ENCODE peak calls at places on chromosome 20, in five cellular contexts. E, S, X, F and I are unnamed samples.

GRCh38 chr20:24236204-24236603 is 233.2 kb upstream of the SYNDIG1 start:
- DNase-seq in X (no peak), S (no peak), E (no peak), F (no peak), I (no peak)

GRCh38 chr20:48339986-48340884 is 487.6 kb downstream of the PREX1 start:
- DNase-seq in F (no peak), S (no peak), X (no peak), E (no peak), I (peak)

GRCh38 chr20:1894951-1895673 is at the start of gene SIRPA:
- DNase-seq in S (no peak), X (no peak), E (peak), F (peak), I (peak)

GRCh38 chr20:23187759-23188158 is 101.6 kb upstream of the CD93 start:
- DNase-seq in S (no peak), X (no peak), F (no peak), E (no peak), I (no peak)

GRCh38 chr20:44544178-44544719 is 22.4 kb upstream of the SERINC3 start:
- DNase-seq in X (no peak), E (no peak), S (no peak), F (no peak), I (no peak)

GRCh38 chr20:43914286-43914685 is 366 bp upstream of the TOX2 start:
- DNase-seq in X (no peak), F (peak), S (no peak), E (no peak), I (no peak)

GRCh38 chr20:47392015-47392720 is 35.7 kb upstream of the ZMYND8 start:
- DNase-seq in E (peak), F (peak), X (no peak), S (peak), I (peak)

GRCh38 chr20:7285918-7286556 is 518.6 kb downstream of the BMP2 start:
- DNase-seq in S (peak), X (peak), E (peak), F (peak), I (peak)

GRCh38 chr20:11195899-11196558 is 522.2 kb upstream of the JAG1 start:
- DNase-seq in S (no peak), X (no peak), F (peak), E (no peak), I (no peak)

GRCh38 chr20:48681201-48681881 is 146.5 kb downstream of the PREX1 start:
- DNase-seq in S (no peak), X (no peak), E (no peak), F (no peak), I (no peak)

GRCh38 chr20:59873409-59873808 is 60.0 kb downstream of the SYCP2 start:
- DNase-seq in F (no peak), X (no peak), S (no peak), E (no peak), I (no peak)

GRCh38 chr20:6975326-6975725 is 207.8 kb downstream of the BMP2 start:
- DNase-seq in F (peak), S (no peak), E (no peak), X (no peak), I (no peak)

GRCh38 chr20:38325905-38326304 is 20.4 kb upstream of the LBP start:
- DNase-seq in E (no peak), F (no peak), S (no peak), X (no peak), I (no peak)

GRCh38 chr20:10731190-10731955 is 57.6 kb upstream of the JAG1 start:
- DNase-seq in X (no peak), F (peak), S (no peak), E (no peak), I (no peak)

GRCh38 chr20:49594143-49594928 is 26.4 kb upstream of the PTGIS start:
- DNase-seq in F (peak), S (no peak), X (no peak), E (no peak), I (no peak)

DNA sequence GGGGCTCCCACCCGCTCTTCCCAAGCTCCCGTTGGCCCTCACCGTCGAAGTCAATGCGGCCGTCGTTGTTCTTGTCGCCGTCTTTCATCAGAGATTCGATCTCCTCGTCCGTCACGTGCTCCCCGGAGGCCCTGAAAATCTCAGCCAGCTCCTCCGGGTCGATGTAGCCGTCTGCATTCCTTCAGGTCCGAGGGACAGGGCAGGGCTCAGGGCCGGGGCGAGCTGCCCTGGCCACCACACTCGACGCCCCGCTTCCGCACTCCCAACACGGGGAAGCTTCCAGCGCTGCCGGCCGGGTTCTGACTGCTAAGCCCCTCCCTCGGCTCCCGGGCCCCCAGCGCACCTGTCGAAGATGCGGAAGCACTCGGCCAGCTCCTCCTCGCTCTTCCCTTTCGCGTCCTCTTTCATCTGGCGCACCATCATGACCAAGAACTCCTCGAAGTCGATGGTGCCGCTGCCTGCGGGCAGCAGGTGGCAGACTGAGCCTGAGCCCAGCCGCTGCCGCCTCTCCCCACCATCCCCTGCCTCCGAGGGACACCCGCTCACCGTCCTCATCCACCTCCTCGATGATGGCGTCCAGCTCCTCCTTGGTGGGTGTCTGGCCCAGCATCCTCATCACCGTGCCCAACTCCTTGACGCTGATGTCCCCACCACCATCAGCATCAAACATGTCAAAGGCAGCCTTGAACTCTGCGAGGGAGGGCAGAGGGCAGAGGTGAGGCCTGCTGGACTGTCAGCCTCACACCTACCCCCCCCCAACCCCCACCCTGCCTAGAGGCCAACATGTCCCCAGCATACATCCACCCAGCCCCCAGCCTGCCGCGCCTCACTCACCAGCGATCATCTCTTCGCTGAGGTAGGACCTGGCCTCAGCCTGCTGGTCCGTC is 2.9 kb downstream of the TNNC2 start:
- DNase-seq in S (peak), X (no peak), E (peak), F (peak), I (peak)
- TF ChIP-seq CTCF in S (peak), X (no peak), E (peak), F (peak), I (no peak)

GRCh38 chr20:19564261-19564660 is 193.8 kb upstream of the RIN2 start:
- DNase-seq in X (no peak), S (no peak), F (no peak), E (no peak), I (no peak)
- TF ChIP-seq CTCF in X (no peak), S (no peak), F (no peak), E (no peak), I (no peak)

GRCh38 chr20:836188-836587 is 2.7 kb downstream of the FAM110A start:
- DNase-seq in F (no peak), X (no peak), S (no peak), E (no peak), I (no peak)
- TF ChIP-seq CTCF in F (no peak), X (no peak), S (no peak), E (no peak), I (no peak)

DNA sequence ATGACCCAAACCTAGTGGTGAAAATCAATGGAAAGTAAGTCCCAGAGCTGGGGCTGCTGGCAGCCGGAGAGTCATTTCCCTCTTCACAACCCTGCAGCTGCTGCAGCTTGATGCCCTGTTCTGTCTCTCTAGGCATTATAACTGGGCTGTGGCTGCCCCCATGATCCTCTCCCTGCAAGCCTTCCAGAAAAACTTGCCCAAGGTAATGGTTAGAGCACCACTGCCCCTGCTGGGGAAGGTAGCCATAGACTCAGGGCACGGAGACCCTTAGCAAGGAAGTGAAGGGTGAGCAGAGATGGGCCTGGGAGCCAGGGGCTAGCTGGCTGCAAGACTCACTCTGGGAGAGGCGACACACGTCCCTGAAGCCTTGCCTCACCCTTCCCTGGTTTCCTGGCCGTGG is 12.0 kb downstream of the LPIN3 start:
- DNase-seq in X (no peak), F (no peak), E (no peak), S (no peak), I (no peak)
- TF ChIP-seq CTCF in X (no peak), F (no peak), E (no peak), S (peak), I (no peak)

DNA sequence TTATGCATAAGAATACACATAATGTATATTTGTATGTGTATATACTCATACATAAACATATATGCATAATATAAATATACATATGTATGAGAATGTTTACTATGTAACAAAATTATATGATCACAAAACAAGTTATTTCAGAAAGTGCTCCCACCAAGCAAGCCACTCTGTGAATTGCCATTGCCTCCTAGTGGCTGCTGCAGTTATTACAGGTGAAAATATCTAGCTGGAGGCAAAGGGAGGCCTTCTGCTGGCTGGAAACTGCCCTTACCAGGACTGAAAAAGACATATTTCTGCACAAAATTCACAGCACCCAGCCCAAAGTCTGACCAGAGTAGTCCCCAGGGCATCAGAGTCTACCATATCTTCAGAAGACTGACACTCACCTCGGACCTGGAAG is 14.4 kb upstream of the ADAM33 start:
- DNase-seq in X (no peak), E (no peak), S (no peak), F (peak), I (no peak)
- TF ChIP-seq CTCF in X (no peak), E (no peak), S (peak), F (peak), I (no peak)

DNA sequence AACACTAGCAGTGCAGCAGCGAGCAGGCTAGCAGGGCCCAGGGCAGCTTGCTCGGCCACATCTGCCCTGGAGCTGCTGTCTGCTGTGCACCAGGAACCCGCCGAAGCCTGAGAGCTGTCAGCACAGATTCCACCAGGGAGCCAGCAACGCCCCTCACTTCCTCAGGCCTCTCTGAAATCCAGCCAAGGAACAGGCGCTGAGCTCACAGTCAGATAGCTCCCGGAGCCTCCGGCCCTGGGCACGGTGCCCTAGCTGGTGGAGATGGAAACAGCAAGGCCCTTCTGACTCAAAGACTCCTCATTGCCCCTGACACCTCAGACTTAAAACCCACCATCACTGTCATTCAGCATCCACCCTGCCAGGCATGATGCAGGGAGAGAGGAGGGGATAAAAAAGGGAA is 839.4 kb downstream of the MAFB start:
- DNase-seq in E (no peak), S (no peak), X (peak), F (peak), I (no peak)
- TF ChIP-seq CTCF in E (no peak), S (no peak), X (no peak), F (no peak), I (no peak)

GRCh38 chr20:9172908-9173307 is 104.0 kb downstream of the PLCB4 start:
- DNase-seq in F (peak), S (no peak), X (no peak), E (no peak), I (no peak)
- TF ChIP-seq CTCF in F (peak), S (no peak), X (no peak), E (no peak), I (no peak)

GRCh38 chr20:62128499-62128898 is 6.2 kb downstream of the LSM14B start:
- DNase-seq in X (no peak), S (no peak), E (no peak), F (no peak), I (no peak)

GRCh38 chr20:62126141-62126540 is 3.9 kb downstream of the LSM14B start:
- DNase-seq in E (no peak), X (no peak), F (no peak), S (no peak), I (no peak)

GRCh38 chr20:62129731-62130531 is 7.7 kb downstream of the LSM14B start:
- DNase-seq in F (no peak), X (no peak), E (no peak), S (peak), I (no peak)

GRCh38 chr20:62131560-62132320 is 9.5 kb downstream of the LSM14B start:
- DNase-seq in E (no peak), F (no peak), S (no peak), X (no peak), I (no peak)

DNA sequence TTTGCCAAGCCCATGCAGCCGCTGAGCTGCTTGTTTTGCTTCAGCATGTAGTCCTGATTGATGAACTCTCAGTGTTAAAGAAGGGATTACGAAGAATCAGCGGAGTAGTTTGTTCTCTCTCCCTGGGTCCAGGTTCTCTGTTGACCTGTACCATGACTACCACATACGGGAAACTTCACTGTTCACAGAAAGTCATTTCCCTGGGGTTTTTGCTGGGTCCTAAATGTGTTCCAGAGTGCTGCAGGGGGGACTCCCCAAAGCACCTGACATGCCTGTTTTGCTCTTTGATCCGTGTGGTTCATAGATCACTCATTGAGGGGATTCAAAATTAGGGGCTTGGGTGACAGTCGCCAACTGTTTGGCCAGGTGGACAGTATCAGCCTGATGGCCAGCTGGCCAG is 5.5 kb downstream of the LSM14B start:
- DNase-seq in F (no peak), E (no peak), X (no peak), S (no peak), I (no peak)
- TF ChIP-seq CTCF in F (no peak), E (no peak), X (no peak), S (no peak), I (no peak)

DNA sequence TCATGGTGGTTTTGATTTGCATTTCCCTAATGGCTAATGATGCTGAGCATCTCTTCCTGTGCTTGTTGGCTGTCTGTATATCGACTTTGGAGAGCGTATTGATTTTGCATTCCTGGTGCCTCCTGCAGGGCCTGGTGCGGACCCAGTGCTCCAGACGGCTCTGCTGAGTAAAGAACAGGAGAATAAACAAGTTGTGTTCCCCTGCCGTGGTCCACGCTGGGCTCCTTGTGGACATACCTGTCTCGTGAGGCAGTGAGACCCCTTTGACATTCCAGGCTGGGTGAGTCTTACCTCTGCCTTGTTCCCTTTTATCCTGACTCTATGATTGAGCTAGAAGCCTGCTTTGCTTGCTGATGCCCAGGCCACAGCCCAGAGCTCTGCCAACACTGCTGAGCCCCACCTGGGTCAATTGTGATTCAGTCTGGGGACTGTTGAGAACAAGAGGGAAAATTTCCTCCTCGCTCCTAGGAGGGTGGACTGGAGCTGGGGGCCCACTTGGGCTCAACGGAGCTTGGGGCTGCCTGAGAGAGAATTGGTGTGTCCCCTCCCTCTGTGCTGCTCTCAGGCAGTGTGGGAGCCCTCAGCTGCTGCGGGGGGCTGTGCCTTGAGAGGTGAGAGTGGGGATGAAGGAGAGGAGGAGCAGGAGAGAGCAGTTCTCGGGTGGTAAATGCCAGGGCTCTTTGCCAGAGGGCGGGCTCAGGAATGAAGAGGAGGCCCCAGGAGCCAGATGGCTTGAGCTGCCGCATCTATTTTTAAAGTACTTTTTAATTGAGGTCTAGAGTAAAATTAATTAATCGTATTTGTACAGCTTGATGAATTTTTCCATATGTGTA is 43.7 kb upstream of the PMEPA1 start:
- DNase-seq in S (no peak), F (no peak), E (no peak), X (no peak), I (no peak)
- TF ChIP-seq CTCF in S (no peak), F (no peak), E (no peak), X (no peak), I (no peak)

DNA sequence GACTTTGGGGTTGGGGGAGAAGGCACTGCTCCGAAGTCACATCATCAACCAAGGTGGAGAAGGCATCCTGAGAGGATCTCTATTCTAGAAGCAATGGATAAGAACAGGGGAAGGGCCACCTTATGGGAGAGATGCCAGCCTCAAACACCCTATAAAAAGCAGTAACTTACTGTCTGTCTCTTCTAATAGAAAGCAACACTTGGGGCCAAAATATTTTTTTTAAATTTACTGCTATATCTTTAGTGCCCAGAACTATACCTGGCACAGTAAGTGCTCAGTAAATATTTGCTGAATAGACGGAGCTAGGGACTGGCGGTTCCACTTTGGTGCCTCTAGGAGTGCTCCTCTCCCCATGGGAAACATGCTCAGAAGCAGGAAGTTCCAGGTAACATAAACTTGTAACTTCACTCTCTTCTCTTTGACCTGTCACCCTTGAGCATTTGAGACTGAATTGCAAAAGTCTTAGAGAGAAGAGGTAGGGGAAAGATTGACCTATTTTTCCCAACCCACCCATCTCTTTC is 807 bp upstream of the OTOR start:
- DNase-seq in F (no peak), S (no peak), X (no peak), E (no peak), I (no peak)
- TF ChIP-seq CTCF in F (no peak), S (no peak), X (no peak), E (no peak), I (no peak)